ENCODE peak calls at places on chromosomes 7 and 10, in eight cellular contexts. Y, F, L, G, U, P, I and M are unnamed samples.

GRCh38 chr10:28891058-28891713 is 213.9 kb downstream of the BAMBI start:
- DNase-seq in Y (no peak), F (no peak), L (no peak), G (no peak), U (no peak), P (no peak), I (peak), M (no peak)

GRCh38 chr10:24802378-24802777 is 78.7 kb upstream of the ARHGAP21 start:
- DNase-seq in Y (no peak), F (no peak), L (no peak), G (no peak), U (no peak), P (no peak), I (no peak), M (no peak)

GRCh38 chr7:144529269-144529926 is 125.9 kb upstream of the NOBOX start:
- DNase-seq in Y (no peak), F (no peak), L (peak), G (no peak), U (no peak), P (no peak), I (peak), M (no peak)

GRCh38 chr7:101687081-101687480 is 58.0 kb upstream of the MYL10 start:
- DNase-seq in Y (no peak), F (no peak), L (no peak), G (no peak), U (no peak), P (no peak), I (no peak), M (no peak)

GRCh38 chr10:118818621-118819221 is 64.0 kb upstream of the CACUL1 start:
- DNase-seq in Y (no peak), F (peak), L (no peak), G (no peak), U (no peak), P (no peak), I (no peak), M (no peak)

GRCh38 chr10:29600821-29601220 is 34.0 kb downstream of the SVIL start:
- DNase-seq in Y (no peak), F (no peak), L (no peak), G (no peak), U (no peak), P (no peak), I (no peak), M (no peak)

GRCh38 chr10:98170249-98171117 is 36.0 kb downstream of the R3HCC1L start:
- DNase-seq in Y (peak), F (no peak), L (peak), G (no peak), U (no peak), P (no peak), I (peak), M (no peak)

GRCh38 chr10:75208177-75208576 is 2.4 kb upstream of the VDAC2 start:
- DNase-seq in Y (no peak), F (no peak), L (no peak), G (no peak), U (no peak), P (no peak), I (peak), M (no peak)

GRCh38 chr7:5525271-5526189 is 101.9 kb upstream of the TNRC18 start:
- DNase-seq in Y (no peak), F (no peak), L (peak), G (no peak), U (no peak), P (peak), I (peak), M (no peak)

GRCh38 chr10:84944187-84944586 is 615.8 kb downstream of the CCSER2 start:
- DNase-seq in Y (no peak), F (no peak), L (no peak), G (no peak), U (no peak), P (no peak), I (no peak), M (no peak)

GRCh38 chr7:30321089-30321991 is 36.9 kb downstream of the ZNRF2 start:
- DNase-seq in Y (no peak), F (no peak), L (peak), G (no peak), U (no peak), P (no peak), I (no peak), M (no peak)

GRCh38 chr10:27625452-27626345 is 119.9 kb downstream of the MKX start:
- DNase-seq in Y (no peak), F (no peak), L (no peak), G (no peak), U (no peak), P (no peak), I (no peak), M (no peak)

GRCh38 chr7:81672872-81673271 is 97.0 kb downstream of the HGF start:
- DNase-seq in Y (no peak), F (no peak), L (no peak), G (no peak), U (no peak), P (no peak), I (peak), M (no peak)

GRCh38 chr7:128893251-128894100 is 17.0 kb downstream of the KCP start:
- DNase-seq in Y (no peak), F (no peak), L (no peak), G (no peak), U (peak), P (no peak), I (peak), M (no peak)

GRCh38 chr10:118798186-118798811 is 43.5 kb upstream of the CACUL1 start:
- DNase-seq in Y (no peak), F (no peak), L (no peak), G (no peak), U (peak), P (no peak), I (peak), M (no peak)

GRCh38 chr10:130934333-130935035 is 377.0 kb downstream of the TCERG1L start:
- DNase-seq in Y (no peak), F (no peak), L (no peak), G (no peak), U (no peak), P (no peak), I (no peak), M (no peak)

GRCh38 chr7:153217032-153217431 is 457.5 kb downstream of the ACTR3B start:
- DNase-seq in Y (no peak), F (no peak), L (no peak), G (no peak), U (no peak), P (no peak), I (no peak), M (no peak)

GRCh38 chr10:35626971-35627507 is 15.1 kb downstream of the FZD8 start:
- DNase-seq in Y (no peak), F (no peak), L (no peak), G (no peak), U (no peak), P (no peak), I (no peak), M (no peak)

GRCh38 chr10:133283931-133284330 is 7.3 kb upstream of the ADAM8 start:
- DNase-seq in Y (no peak), F (no peak), L (no peak), G (no peak), U (no peak), P (no peak), I (no peak), M (no peak)

GRCh38 chr7:142168746-142169145 is 57.2 kb downstream of the MGAM2 start:
- DNase-seq in Y (peak), F (no peak), L (no peak), G (no peak), U (no peak), P (no peak), I (peak), M (no peak)

GRCh38 chr10:128729910-128730420 is 603.7 kb upstream of the MKI67 start:
- DNase-seq in Y (no peak), F (no peak), L (no peak), G (no peak), U (no peak), P (no peak), I (no peak), M (no peak)

GRCh38 chr10:116752969-116753665 is 10.8 kb upstream of the HSPA12A start:
- DNase-seq in Y (no peak), F (no peak), L (no peak), G (no peak), U (no peak), P (no peak), I (peak), M (no peak)

GRCh38 chr7:151390594-151391357 is 19.1 kb downstream of the WDR86 start:
- DNase-seq in Y (no peak), F (peak), L (no peak), G (no peak), U (no peak), P (no peak), I (no peak), M (no peak)

GRCh38 chr7:157056246-157056645 is 45.8 kb upstream of the MNX1 start:
- DNase-seq in Y (no peak), F (no peak), L (no peak), G (no peak), U (peak), P (no peak), I (no peak), M (no peak)

GRCh38 chr10:6049031-6049400 is 13.2 kb downstream of the IL2RA start:
- DNase-seq in Y (no peak), F (no peak), L (no peak), G (no peak), U (no peak), P (no peak), I (no peak), M (no peak)

GRCh38 chr10:581776-582330 is 107.6 kb downstream of the DIP2C start:
- DNase-seq in Y (no peak), F (no peak), L (no peak), G (no peak), U (peak), P (no peak), I (no peak), M (no peak)